ENCODE peak calls at places on chromosome 16, in four cellular contexts. F is endothelial cell, C is uterus, Z is prostate gland. U is an unnamed sample.

GRCh38 chr16:70685061-70685937 is 554 bp downstream of the MTSS2 start:
- DNase-seq in F (peak; percentile 48), C (no peak), Z (no peak), U (peak; percentile 60)

GRCh38 chr16:58352690-58353089 is 39.6 kb upstream of the GINS3 start:
- DNase-seq in F (no peak), C (no peak), Z (no peak), U (no peak)

GRCh38 chr16:25691519-25692091 is at the start of gene HS3ST4:
- DNase-seq in F (peak; percentile 38), C (no peak), Z (no peak), U (peak; percentile 53)

GRCh38 chr16:49745434-49745833 is 110.5 kb downstream of the ZNF423 start:
- DNase-seq in F (no peak), C (no peak), Z (no peak), U (no peak)

GRCh38 chr16:51431517-51432241 is 280.6 kb upstream of the SALL1 start:
- DNase-seq in F (no peak), C (no peak), Z (no peak), U (no peak)

GRCh38 chr16:87854907-87855683 is 14.2 kb downstream of the SLC7A5 start:
- DNase-seq in F (no peak), C (no peak), Z (no peak), U (no peak)

GRCh38 chr16:58345574-58346354 is 46.5 kb upstream of the GINS3 start:
- DNase-seq in F (no peak), C (no peak), Z (no peak), U (no peak)

GRCh38 chr16:13708361-13708760 is 211.6 kb upstream of the ERCC4 start:
- DNase-seq in F (no peak), C (no peak), Z (no peak), U (no peak)

GRCh38 chr16:83995756-83996155 is 27.7 kb downstream of the NECAB2 start:
- DNase-seq in F (no peak), C (no peak), Z (peak; percentile 13), U (no peak)

GRCh38 chr16:27366687-27367462 is 35.1 kb upstream of the IL21R start:
- DNase-seq in F (no peak), C (no peak), Z (no peak), U (no peak)

GRCh38 chr16:1477033-1477432 is 2.2 kb upstream of the CLCN7 start:
- DNase-seq in F (no peak), C (no peak), Z (no peak), U (no peak)

GRCh38 chr16:51154271-51155171 is 3.5 kb upstream of the SALL1 start:
- DNase-seq in F (peak; percentile 22), C (peak; percentile 73), Z (no peak), U (peak; percentile 53)

GRCh38 chr16:31273187-31273586 is 13.4 kb downstream of the ITGAM start:
- DNase-seq in F (no peak), C (no peak), Z (no peak), U (no peak)

GRCh38 chr16:89198417-89199240 is 1.7 kb downstream of the SLC22A31 start:
- DNase-seq in F (no peak), C (no peak), Z (no peak), U (no peak)

GRCh38 chr16:70254965-70255286 is 3.2 kb upstream of the EXOSC6 start:
- DNase-seq in F (no peak), C (no peak), Z (no peak), U (no peak)

GRCh38 chr16:75252946-75253911 is 1.8 kb upstream of the BCAR1 start:
- DNase-seq in F (peak; percentile 63), C (peak; percentile 68), Z (no peak), U (no peak)

GRCh38 chr16:80573700-80574120 is 32.9 kb downstream of the DYNLRB2 start:
- DNase-seq in F (no peak), C (no peak), Z (no peak), U (peak; percentile 47)

GRCh38 chr16:8588703-8589292 is 1.5 kb downstream of the TMEM114 start:
- DNase-seq in F (no peak), C (no peak), Z (no peak), U (no peak)

GRCh38 chr16:11053916-11054460 is 109.6 kb downstream of the CLEC16A start:
- DNase-seq in F (no peak), C (no peak), Z (no peak), U (peak; percentile 81)

GRCh38 chr16:12341423-12341822 is 364.9 kb downstream of the SNX29 start:
- DNase-seq in F (no peak), C (no peak), Z (no peak), U (no peak)

GRCh38 chr16:82700541-82701240 is 73.9 kb downstream of the CDH13 start:
- DNase-seq in F (no peak), C (no peak), Z (no peak), U (no peak)

GRCh38 chr16:20878682-20879147 is 21.4 kb downstream of the DCUN1D3 start:
- DNase-seq in F (no peak), C (no peak), Z (no peak), U (no peak)

GRCh38 chr16:10039220-10040096 is 142.8 kb downstream of the GRIN2A start:
- DNase-seq in F (peak; percentile 33), C (no peak), Z (no peak), U (peak; percentile 63)

GRCh38 chr16:54987081-54987480 is 56.4 kb downstream of the IRX5 start:
- DNase-seq in F (no peak), C (no peak), Z (no peak), U (no peak)

GRCh38 chr16:84138824-84139627 is 6.0 kb downstream of the HSDL1 start:
- DNase-seq in F (no peak), C (no peak), Z (peak; percentile 19), U (peak; percentile 26)

GRCh38 chr16:35391328-35391727 is 1931.9 kb downstream of the TP53TG3F start:
- DNase-seq in F (no peak), C (no peak), Z (peak; percentile 64), U (peak; percentile 17)

GRCh38 chr16:11556945-11557720 is 29.6 kb downstream of the LITAF start:
- DNase-seq in F (no peak), C (no peak), Z (no peak), U (no peak)

GRCh38 chr16:69503244-69503643 is 62.5 kb upstream of the NFAT5 start:
- DNase-seq in F (no peak), C (no peak), Z (no peak), U (no peak)

GRCh38 chr16:81232740-81233367 is 5.6 kb upstream of the BCO1 start:
- DNase-seq in F (no peak), C (no peak), Z (no peak), U (no peak)

GRCh38 chr16:81237282-81237681 is 1.2 kb upstream of the BCO1 start:
- DNase-seq in F (no peak), C (peak; percentile 62), Z (peak; percentile 93), U (no peak)

GRCh38 chr16:31177136-31177535 is 2.8 kb upstream of the FUS start:
- DNase-seq in F (no peak), C (no peak), Z (no peak), U (no peak)

GRCh38 chr16:72736074-72736473 is 311.9 kb downstream of the ZFHX3 start:
- DNase-seq in F (no peak), C (no peak), Z (no peak), U (no peak)

GRCh38 chr16:50334106-50334975 is 34.4 kb downstream of the BRD7 start:
- DNase-seq in F (no peak), C (no peak), Z (no peak), U (no peak)

GRCh38 chr16:30775381-30776099 is 11.5 kb downstream of the ZNF629 start:
- DNase-seq in F (peak; percentile 77), C (peak; percentile 80), Z (peak; percentile 77), U (peak; percentile 90)

GRCh38 chr16:17334096-17334495 is 136.7 kb downstream of the XYLT1 start:
- DNase-seq in F (no peak), C (no peak), Z (no peak), U (no peak)

GRCh38 chr16:3112881-3113574 is 642 bp downstream of the ZNF205 start:
- DNase-seq in F (no peak), C (peak; percentile 57), Z (no peak), U (no peak)

GRCh38 chr16:3118204-3118790 is 5.9 kb downstream of the ZNF205 start:
- DNase-seq in F (no peak), C (no peak), Z (no peak), U (no peak)

GRCh38 chr16:3115011-3115410 is 2.6 kb downstream of the ZNF205 start:
- DNase-seq in F (no peak), C (no peak), Z (no peak), U (no peak)

GRCh38 chr16:3113765-3114479 is 1.5 kb downstream of the ZNF205 start:
- DNase-seq in F (no peak), C (no peak), Z (no peak), U (no peak)

GRCh38 chr16:3115561-3115960 is 3.2 kb downstream of the ZNF205 start:
- DNase-seq in F (no peak), C (no peak), Z (no peak), U (peak; percentile 73)
- TF ChIP-seq CTCF in F (peak; percentile 17), C (no peak), Z (no peak), U (no peak)

GRCh38 chr16:67278773-67279295 is 498 bp upstream of the PLEKHG4 start:
- DNase-seq in F (no peak), C (peak; percentile 41), Z (no peak), U (no peak)
- TF ChIP-seq CTCF in F (no peak), C (no peak), Z (peak; percentile 30), U (no peak)

DNA sequence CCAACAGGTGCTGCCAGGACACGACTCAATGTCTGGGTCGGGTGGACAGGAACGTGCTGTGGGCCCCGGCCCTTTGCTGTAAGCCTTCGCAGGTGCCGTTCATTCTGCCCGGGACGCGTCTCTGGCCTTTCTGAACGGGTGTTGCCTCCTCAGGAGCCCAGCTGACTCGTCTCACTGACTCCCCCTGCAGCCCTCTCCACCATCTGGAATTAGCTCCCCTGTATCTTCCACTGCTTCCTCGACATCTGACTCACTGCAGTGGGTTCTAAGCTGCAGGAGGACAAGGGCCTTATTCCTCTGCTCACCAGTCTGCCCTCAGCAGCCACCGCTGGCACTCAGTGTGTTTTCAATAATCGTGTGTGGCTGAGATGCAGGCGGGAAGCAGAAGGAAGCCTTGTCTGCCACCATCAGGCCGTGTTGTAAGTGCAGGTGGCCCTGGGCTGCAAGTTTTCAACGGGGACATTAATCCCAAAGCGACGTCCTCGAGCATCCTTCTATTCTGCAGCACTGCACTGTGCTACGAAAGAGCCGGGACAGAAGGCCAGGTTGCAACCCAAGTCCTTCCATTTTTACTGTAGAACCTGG is 256.2 kb downstream of the FOXL1 start:
- DNase-seq in F (peak; percentile 30), C (no peak), Z (no peak), U (no peak)
- TF ChIP-seq CTCF in F (no peak), C (no peak), Z (no peak), U (no peak)

GRCh38 chr16:86073103-86073625 is 174.2 kb downstream of the IRF8 start:
- DNase-seq in F (no peak), C (no peak), Z (no peak), U (no peak)
- TF ChIP-seq CTCF in F (no peak), C (no peak), Z (no peak), U (peak; percentile 60)

DNA sequence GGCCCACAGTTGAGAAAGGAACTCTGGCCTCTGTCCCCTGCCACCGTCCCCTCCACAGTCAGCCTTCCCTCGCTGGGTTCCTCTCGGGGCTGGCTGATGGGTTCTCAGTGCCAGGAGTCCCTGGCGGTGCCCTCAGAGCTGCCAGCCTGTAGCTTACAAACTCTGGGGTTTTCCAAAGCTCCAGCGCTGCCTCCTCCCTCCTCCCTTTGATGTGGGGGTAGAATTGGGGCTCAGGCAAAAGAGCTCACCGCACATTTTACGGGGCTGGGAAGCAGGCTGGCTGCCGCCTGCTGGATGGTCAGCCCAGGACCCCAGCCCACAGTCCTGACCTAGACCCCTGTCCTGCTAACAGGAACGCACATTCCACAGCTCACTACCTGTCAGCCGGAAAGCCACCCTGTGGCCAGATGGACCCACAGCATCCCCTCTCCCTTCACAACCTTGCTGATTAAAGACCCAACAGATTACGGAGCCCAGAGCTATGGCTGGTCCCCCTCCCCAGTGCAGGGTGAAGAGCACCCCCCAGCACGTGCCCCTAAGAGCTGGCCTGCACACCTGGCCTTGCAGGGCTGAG is 6.0 kb downstream of the VASN start:
- DNase-seq in F (no peak), C (no peak), Z (no peak), U (no peak)
- TF ChIP-seq CTCF in F (no peak), C (no peak), Z (no peak), U (no peak)

GRCh38 chr16:71723537-71724319 is 773 bp downstream of the PHLPP2 start:
- DNase-seq in F (peak; percentile 75), C (peak; percentile 83), Z (peak; percentile 70), U (peak; percentile 81)
- TF ChIP-seq CTCF in F (no peak), C (no peak), Z (peak; percentile 31), U (no peak)